ENCODE peak calls at places on chromosome 13, in six cellular contexts. One of them, this sample, is unnamed.

GRCh38 chr13:102374233-102374632 is 27.6 kb downstream of the FGF14 start:
- DNase-seq in NCI-H345: no peak
- DNase-seq in AG10803: no peak
- DNase-seq in ELR: no peak
- DNase-seq in activated T-cell treated with anti-CD3 and anti-CD28 coated beads for 1 hour: no peak
- DNase-seq in cardiac fibroblast: no peak
- DNase-seq in this sample: no peak

GRCh38 chr13:112896736-112897602 is 72.0 kb upstream of the MCF2L start:
- DNase-seq in NCI-H345: no peak
- DNase-seq in AG10803: no peak
- DNase-seq in ELR: no peak
- DNase-seq in activated T-cell treated with anti-CD3 and anti-CD28 coated beads for 1 hour: no peak
- DNase-seq in cardiac fibroblast: no peak
- DNase-seq in this sample: no peak

GRCh38 chr13:34201050-34201913 is 383.3 kb downstream of the RFC3 start:
- DNase-seq in NCI-H345: no peak
- DNase-seq in AG10803: peak
- DNase-seq in ELR: peak
- DNase-seq in activated T-cell treated with anti-CD3 and anti-CD28 coated beads for 1 hour: no peak
- DNase-seq in cardiac fibroblast: peak
- DNase-seq in this sample: peak

GRCh38 chr13:26558912-26559485 is 1.5 kb downstream of the WASF3 start:
- DNase-seq in NCI-H345: no peak
- DNase-seq in AG10803: no peak
- DNase-seq in ELR: no peak
- DNase-seq in activated T-cell treated with anti-CD3 and anti-CD28 coated beads for 1 hour: no peak
- DNase-seq in cardiac fibroblast: no peak
- DNase-seq in this sample: no peak

GRCh38 chr13:65154661-65155447 is 2075.3 kb downstream of the PCDH9 start:
- DNase-seq in NCI-H345: no peak
- DNase-seq in AG10803: no peak
- DNase-seq in ELR: no peak
- DNase-seq in activated T-cell treated with anti-CD3 and anti-CD28 coated beads for 1 hour: no peak
- DNase-seq in cardiac fibroblast: no peak
- DNase-seq in this sample: no peak

GRCh38 chr13:110528371-110528770 is 33.2 kb downstream of the RAB20 start:
- DNase-seq in NCI-H345: no peak
- DNase-seq in AG10803: no peak
- DNase-seq in ELR: no peak
- DNase-seq in activated T-cell treated with anti-CD3 and anti-CD28 coated beads for 1 hour: no peak
- DNase-seq in cardiac fibroblast: peak
- DNase-seq in this sample: no peak

GRCh38 chr13:72586519-72586918 is 140.9 kb downstream of the MZT1 start:
- DNase-seq in NCI-H345: no peak
- DNase-seq in AG10803: no peak
- DNase-seq in ELR: peak
- DNase-seq in activated T-cell treated with anti-CD3 and anti-CD28 coated beads for 1 hour: no peak
- DNase-seq in cardiac fibroblast: peak
- DNase-seq in this sample: peak

GRCh38 chr13:72651196-72651595 is 76.2 kb downstream of the MZT1 start:
- DNase-seq in NCI-H345: no peak
- DNase-seq in AG10803: no peak
- DNase-seq in ELR: peak
- DNase-seq in activated T-cell treated with anti-CD3 and anti-CD28 coated beads for 1 hour: no peak
- DNase-seq in cardiac fibroblast: peak
- DNase-seq in this sample: no peak

GRCh38 chr13:110254751-110255553 is 52.0 kb downstream of the COL4A1 start:
- DNase-seq in NCI-H345: no peak
- DNase-seq in AG10803: no peak
- DNase-seq in ELR: peak
- DNase-seq in activated T-cell treated with anti-CD3 and anti-CD28 coated beads for 1 hour: no peak
- DNase-seq in cardiac fibroblast: peak
- DNase-seq in this sample: no peak

GRCh38 chr13:75271851-75272250 is 210.1 kb downstream of the TBC1D4 start:
- DNase-seq in NCI-H345: no peak
- DNase-seq in AG10803: peak
- DNase-seq in ELR: no peak
- DNase-seq in activated T-cell treated with anti-CD3 and anti-CD28 coated beads for 1 hour: no peak
- DNase-seq in cardiac fibroblast: peak
- DNase-seq in this sample: no peak

GRCh38 chr13:84648069-84648640 is 765.9 kb upstream of the SLITRK1 start:
- DNase-seq in NCI-H345: no peak
- DNase-seq in AG10803: no peak
- DNase-seq in ELR: peak
- DNase-seq in activated T-cell treated with anti-CD3 and anti-CD28 coated beads for 1 hour: no peak
- DNase-seq in cardiac fibroblast: peak
- DNase-seq in this sample: no peak

GRCh38 chr13:45781553-45782326 is 69.8 kb downstream of the SIAH3 start:
- DNase-seq in NCI-H345: peak
- DNase-seq in AG10803: no peak
- DNase-seq in ELR: no peak
- DNase-seq in activated T-cell treated with anti-CD3 and anti-CD28 coated beads for 1 hour: no peak
- DNase-seq in cardiac fibroblast: no peak
- DNase-seq in this sample: no peak

GRCh38 chr13:41500501-41500900 is 43.2 kb downstream of the RGCC start:
- DNase-seq in NCI-H345: no peak
- DNase-seq in AG10803: peak
- DNase-seq in ELR: peak
- DNase-seq in activated T-cell treated with anti-CD3 and anti-CD28 coated beads for 1 hour: no peak
- DNase-seq in cardiac fibroblast: peak
- DNase-seq in this sample: no peak

GRCh38 chr13:104779311-104779710 is 1713.1 kb upstream of the SLC10A2 start:
- DNase-seq in NCI-H345: no peak
- DNase-seq in AG10803: no peak
- DNase-seq in ELR: peak
- DNase-seq in activated T-cell treated with anti-CD3 and anti-CD28 coated beads for 1 hour: no peak
- DNase-seq in cardiac fibroblast: peak
- DNase-seq in this sample: peak

GRCh38 chr13:93769126-93769525 is 542.5 kb downstream of the GPC6 start:
- DNase-seq in NCI-H345: no peak
- DNase-seq in AG10803: no peak
- DNase-seq in ELR: no peak
- DNase-seq in activated T-cell treated with anti-CD3 and anti-CD28 coated beads for 1 hour: no peak
- DNase-seq in cardiac fibroblast: no peak
- DNase-seq in this sample: no peak

GRCh38 chr13:50366488-50367174 is 351.4 kb downstream of the KCNRG start:
- DNase-seq in NCI-H345: peak
- DNase-seq in AG10803: no peak
- DNase-seq in ELR: no peak
- DNase-seq in activated T-cell treated with anti-CD3 and anti-CD28 coated beads for 1 hour: no peak
- DNase-seq in cardiac fibroblast: no peak
- DNase-seq in this sample: no peak

GRCh38 chr13:44340508-44340907 is 33.1 kb upstream of the SERP2 start:
- DNase-seq in NCI-H345: no peak
- DNase-seq in AG10803: no peak
- DNase-seq in ELR: no peak
- DNase-seq in activated T-cell treated with anti-CD3 and anti-CD28 coated beads for 1 hour: no peak
- DNase-seq in cardiac fibroblast: no peak
- DNase-seq in this sample: no peak

GRCh38 chr13:60759499-60759898 is 362.5 kb downstream of the TDRD3 start:
- DNase-seq in NCI-H345: no peak
- DNase-seq in AG10803: no peak
- DNase-seq in ELR: no peak
- DNase-seq in activated T-cell treated with anti-CD3 and anti-CD28 coated beads for 1 hour: no peak
- DNase-seq in cardiac fibroblast: peak
- DNase-seq in this sample: peak

GRCh38 chr13:49540552-49540951 is 44.8 kb downstream of the PHF11 start:
- DNase-seq in NCI-H345: no peak
- DNase-seq in AG10803: no peak
- DNase-seq in ELR: peak
- DNase-seq in activated T-cell treated with anti-CD3 and anti-CD28 coated beads for 1 hour: no peak
- DNase-seq in cardiac fibroblast: peak
- DNase-seq in this sample: peak

GRCh38 chr13:109396266-109396665 is 390.1 kb downstream of the IRS2 start:
- DNase-seq in NCI-H345: no peak
- DNase-seq in AG10803: no peak
- DNase-seq in ELR: no peak
- DNase-seq in activated T-cell treated with anti-CD3 and anti-CD28 coated beads for 1 hour: no peak
- DNase-seq in cardiac fibroblast: peak
- DNase-seq in this sample: no peak

GRCh38 chr13:91174886-91175501 is 172.5 kb upstream of the MIR17HG start:
- DNase-seq in NCI-H345: no peak
- DNase-seq in AG10803: no peak
- DNase-seq in ELR: no peak
- DNase-seq in activated T-cell treated with anti-CD3 and anti-CD28 coated beads for 1 hour: no peak
- DNase-seq in cardiac fibroblast: no peak
- DNase-seq in this sample: no peak

GRCh38 chr13:58852076-58852475 is 1220.5 kb downstream of the PCDH17 start:
- DNase-seq in NCI-H345: no peak
- DNase-seq in AG10803: no peak
- DNase-seq in ELR: no peak
- DNase-seq in activated T-cell treated with anti-CD3 and anti-CD28 coated beads for 1 hour: no peak
- DNase-seq in cardiac fibroblast: peak
- DNase-seq in this sample: peak

GRCh38 chr13:112912726-112913440 is 56.1 kb upstream of the MCF2L start:
- DNase-seq in NCI-H345: no peak
- DNase-seq in AG10803: no peak
- DNase-seq in ELR: no peak
- DNase-seq in activated T-cell treated with anti-CD3 and anti-CD28 coated beads for 1 hour: no peak
- DNase-seq in cardiac fibroblast: no peak
- DNase-seq in this sample: no peak

GRCh38 chr13:75415720-75416119 is 66.2 kb downstream of the TBC1D4 start:
- DNase-seq in NCI-H345: no peak
- DNase-seq in AG10803: peak
- DNase-seq in ELR: peak
- DNase-seq in activated T-cell treated with anti-CD3 and anti-CD28 coated beads for 1 hour: no peak
- DNase-seq in cardiac fibroblast: peak
- DNase-seq in this sample: peak

GRCh38 chr13:36973621-36974268 is 25.4 kb downstream of the ALG5 start:
- DNase-seq in NCI-H345: no peak
- DNase-seq in AG10803: no peak
- DNase-seq in ELR: no peak
- DNase-seq in activated T-cell treated with anti-CD3 and anti-CD28 coated beads for 1 hour: no peak
- DNase-seq in cardiac fibroblast: no peak
- DNase-seq in this sample: no peak

GRCh38 chr13:98672947-98673545 is 79.4 kb downstream of the SLC15A1 start:
- DNase-seq in NCI-H345: peak
- DNase-seq in AG10803: peak
- DNase-seq in ELR: peak
- DNase-seq in activated T-cell treated with anti-CD3 and anti-CD28 coated beads for 1 hour: peak
- DNase-seq in cardiac fibroblast: peak
- DNase-seq in this sample: peak

GRCh38 chr13:113947321-113948033 is 26.4 kb downstream of the C13orf46 start:
- DNase-seq in NCI-H345: no peak
- DNase-seq in AG10803: peak
- DNase-seq in ELR: peak
- DNase-seq in activated T-cell treated with anti-CD3 and anti-CD28 coated beads for 1 hour: no peak
- DNase-seq in cardiac fibroblast: peak
- DNase-seq in this sample: no peak

GRCh38 chr13:86922936-86923335 is 748.2 kb upstream of the SLITRK5 start:
- DNase-seq in NCI-H345: no peak
- DNase-seq in AG10803: no peak
- DNase-seq in ELR: peak
- DNase-seq in activated T-cell treated with anti-CD3 and anti-CD28 coated beads for 1 hour: no peak
- DNase-seq in cardiac fibroblast: no peak
- DNase-seq in this sample: no peak

GRCh38 chr13:46743191-46743590 is 53.8 kb downstream of the ESD start:
- DNase-seq in NCI-H345: no peak
- DNase-seq in AG10803: peak
- DNase-seq in ELR: peak
- DNase-seq in activated T-cell treated with anti-CD3 and anti-CD28 coated beads for 1 hour: no peak
- DNase-seq in cardiac fibroblast: peak
- DNase-seq in this sample: peak

GRCh38 chr13:112744306-112745021 is 54.6 kb downstream of the ATP11A start:
- DNase-seq in NCI-H345: peak
- DNase-seq in AG10803: peak
- DNase-seq in ELR: peak
- DNase-seq in activated T-cell treated with anti-CD3 and anti-CD28 coated beads for 1 hour: no peak
- DNase-seq in cardiac fibroblast: peak
- DNase-seq in this sample: no peak

GRCh38 chr13:33188093-33188882 is 97.3 kb downstream of the STARD13 start:
- DNase-seq in NCI-H345: no peak
- DNase-seq in AG10803: peak
- DNase-seq in ELR: peak
- DNase-seq in activated T-cell treated with anti-CD3 and anti-CD28 coated beads for 1 hour: no peak
- DNase-seq in cardiac fibroblast: peak
- DNase-seq in this sample: no peak

GRCh38 chr13:34172048-34172447 is 354.1 kb downstream of the RFC3 start:
- DNase-seq in NCI-H345: no peak
- DNase-seq in AG10803: peak
- DNase-seq in ELR: peak
- DNase-seq in activated T-cell treated with anti-CD3 and anti-CD28 coated beads for 1 hour: no peak
- DNase-seq in cardiac fibroblast: peak
- DNase-seq in this sample: no peak

GRCh38 chr13:30681489-30682242 is 53.7 kb upstream of the ALOX5AP start:
- DNase-seq in NCI-H345: no peak
- DNase-seq in AG10803: peak
- DNase-seq in ELR: peak
- DNase-seq in activated T-cell treated with anti-CD3 and anti-CD28 coated beads for 1 hour: no peak
- DNase-seq in cardiac fibroblast: peak
- DNase-seq in this sample: no peak

GRCh38 chr13:43573361-43573740 is 213.4 kb downstream of the ENOX1 start:
- DNase-seq in NCI-H345: no peak
- DNase-seq in AG10803: peak
- DNase-seq in ELR: peak
- DNase-seq in activated T-cell treated with anti-CD3 and anti-CD28 coated beads for 1 hour: no peak
- DNase-seq in cardiac fibroblast: peak
- DNase-seq in this sample: no peak